ENCODE peak calls at places on chromosomes 4 and X, in six cellular contexts. R, L, Y, V, P and F are unnamed samples.
A peak's percentile ranks its signal among the peaks of the same experiment; 100 is the strongest.

GRCh38 chr4:27861381-27861787 is 1000.7 kb downstream of the STIM2 start:
- DNase-seq in Y (peak; percentile 29), P (peak; percentile 25), V (no peak), L (no peak), R (no peak), F (no peak)

GRCh38 chrX:153638436-153639176 is 8.4 kb upstream of the DUSP9 start:
- DNase-seq in L (no peak), V (no peak), Y (no peak), R (no peak), P (no peak), F (no peak)

GRCh38 chr4:2417765-2418651 is at the start of gene ZFYVE28:
- DNase-seq in P (no peak), R (no peak), V (no peak), Y (peak; percentile 55), L (peak; percentile 57), F (no peak)

GRCh38 chr4:96162631-96163030 is 322.7 kb downstream of the PDHA2 start:
- DNase-seq in Y (no peak), P (no peak), V (no peak), L (no peak), R (no peak), F (no peak)

GRCh38 chr4:151029537-151029936 is 14.5 kb upstream of the LRBA start:
- DNase-seq in R (no peak), P (no peak), Y (no peak), V (no peak), L (peak; percentile 65), F (no peak)

GRCh38 chr4:139530833-139531427 is 25.1 kb downstream of the SETD7 start:
- DNase-seq in V (no peak), R (no peak), Y (peak; percentile 50), L (peak; percentile 70), P (peak; percentile 35), F (no peak)

GRCh38 chr4:148589182-148589581 is 147.0 kb upstream of the NR3C2 start:
- DNase-seq in V (no peak), R (no peak), P (no peak), Y (no peak), L (no peak), F (no peak)

GRCh38 chrX:18877472-18877871 is 106.4 kb downstream of the PHKA2 start:
- DNase-seq in L (no peak), Y (no peak), P (peak; percentile 69), R (no peak), V (no peak), F (no peak)

GRCh38 chr4:153976954-153977353 is 188.1 kb upstream of the SFRP2 start:
- DNase-seq in L (no peak), P (no peak), V (no peak), R (no peak), Y (no peak), F (no peak)

GRCh38 chrX:12011075-12011474 is 127.2 kb upstream of the FRMPD4 start:
- DNase-seq in P (no peak), L (no peak), V (no peak), Y (peak; percentile 36), R (no peak), F (no peak)

GRCh38 chrX:3145716-3146115 is 104.4 kb downstream of the ARSF start:
- DNase-seq in P (no peak), L (no peak), R (no peak), Y (no peak), V (no peak), F (no peak)

GRCh38 chr4:10960386-10960785 is 275.8 kb upstream of the CLNK start:
- DNase-seq in V (no peak), R (no peak), L (no peak), Y (no peak), P (no peak), F (no peak)

GRCh38 chrX:64850371-64851082 is 125.7 kb downstream of the ZC4H2 start:
- DNase-seq in L (no peak), Y (no peak), V (no peak), P (no peak), R (no peak), F (no peak)

GRCh38 chrX:16867947-16868346 is 2.2 kb downstream of the RBBP7 start:
- DNase-seq in V (no peak), R (no peak), Y (no peak), P (peak; percentile 38), L (no peak), F (no peak)

GRCh38 chr4:173866289-173866688 is 336.3 kb upstream of the HAND2 start:
- DNase-seq in Y (no peak), P (no peak), R (no peak), L (no peak), V (no peak), F (no peak)

GRCh38 chrX:155056877-155057792 is 13.8 kb downstream of the CMC4 start:
- DNase-seq in Y (peak; percentile 82), P (peak; percentile 43), R (no peak), V (peak; percentile 24), L (peak; percentile 82), F (peak; percentile 51)

GRCh38 chrX:73851014-73852009 is 288.3 kb downstream of the CHIC1 start:
- DNase-seq in P (no peak), Y (no peak), L (peak; percentile 87), V (peak; percentile 90), R (no peak), F (peak; percentile 88)

GRCh38 chrX:73847991-73848390 is 285.0 kb downstream of the CHIC1 start:
- DNase-seq in Y (no peak), P (no peak), R (no peak), V (no peak), L (no peak), F (no peak)

GRCh38 chrX:73850124-73851013 is 287.4 kb downstream of the CHIC1 start:
- DNase-seq in Y (peak; percentile 53), P (peak; percentile 1), L (peak; percentile 46), V (peak; percentile 62), R (no peak), F (peak; percentile 33)

GRCh38 chrX:73852022-73852421 is 289.0 kb downstream of the CHIC1 start:
- DNase-seq in Y (no peak), L (no peak), V (no peak), P (no peak), R (no peak), F (no peak)

GRCh38 chrX:73849054-73849453 is 286.1 kb downstream of the CHIC1 start:
- DNase-seq in R (no peak), P (no peak), Y (no peak), V (no peak), L (no peak), F (no peak)
- H3K27ac ChIP-seq in R (no peak overlapping the region), P (no peak overlapping the region), Y (no peak overlapping the region), V (no peak overlapping the region), L (no peak overlapping the region), F (no peak overlapping the region)

GRCh38 chr4:33054161-33054560 is 2334.0 kb downstream of the PCDH7 start:
- DNase-seq in R (no peak), Y (no peak), V (no peak), P (no peak), L (no peak), F (no peak)

GRCh38 chr4:33052241-33052640 is 2332.1 kb downstream of the PCDH7 start:
- DNase-seq in R (no peak), Y (no peak), L (no peak), V (no peak), P (no peak), F (no peak)

DNA sequence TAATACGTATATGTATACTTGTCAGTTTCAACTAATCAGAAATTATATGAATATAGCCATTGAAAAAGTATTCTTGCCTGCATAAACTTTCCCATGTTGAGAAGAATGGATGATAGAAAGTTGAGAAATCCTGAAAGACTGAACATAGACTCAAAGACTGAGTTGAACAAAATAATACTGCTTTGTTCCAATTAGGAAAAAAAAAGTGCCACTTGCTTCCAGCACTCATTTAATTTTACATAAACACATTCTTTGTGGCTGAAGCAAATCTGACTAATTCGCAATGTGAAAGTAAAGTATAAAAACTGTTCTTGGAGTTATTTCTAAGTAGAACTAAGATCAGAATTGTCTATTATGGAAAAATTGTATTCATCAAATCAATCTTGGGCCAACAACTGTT is 2334.5 kb downstream of the PCDH7 start:
- DNase-seq in P (no peak), L (no peak), V (no peak), Y (no peak), R (no peak), F (no peak)
- TF ChIP-seq REST in P (no peak), L (no peak), V (no peak), Y (no peak), R (no peak), F (no peak)

GRCh38 chr4:118850813-118851173 is 14.9 kb upstream of the SEC24D start:
- DNase-seq in Y (no peak), L (no peak), V (no peak), R (no peak), P (no peak), F (no peak)
- H3K27ac ChIP-seq in Y (no peak overlapping the region), L (no peak overlapping the region), V (peak overlapping the region; percentile 34), R (no peak overlapping the region), P (no peak overlapping the region), F (no peak overlapping the region)

GRCh38 chrX:40300286-40300890 is 202.6 kb upstream of the BCOR start:
- DNase-seq in L (no peak), V (no peak), P (peak; percentile 3), Y (no peak), R (no peak), F (no peak)
- TF ChIP-seq REST in L (no peak), V (no peak), P (no peak), Y (no peak), R (no peak), F (no peak)

GRCh38 chrX:139932077-139932900 is 564 bp downstream of the ATP11C start:
- DNase-seq in V (no peak), L (peak; percentile 81), R (no peak), P (no peak), Y (peak; percentile 10), F (no peak)
- H3K27ac ChIP-seq in V (peak overlapping the region; percentile 83), L (peak overlapping the region; percentile 95), R (peak overlapping the region; percentile 76), P (peak overlapping the region; percentile 93), Y (peak overlapping the region; percentile 88), F (peak overlapping the region; percentile 94)

GRCh38 chr4:107666134-107666533 is 53.9 kb downstream of the PAPSS1 start:
- DNase-seq in V (no peak), L (no peak), Y (peak; percentile 5), R (no peak), P (peak; percentile 10), F (no peak)
- TF ChIP-seq REST in V (no peak), L (no peak), Y (no peak), R (no peak), P (no peak), F (no peak)

GRCh38 chr4:36278789-36279188 is 2.6 kb upstream of the DTHD1 start:
- DNase-seq in P (no peak), Y (no peak), V (no peak), R (no peak), L (no peak), F (no peak)
- H3K27ac ChIP-seq in P (no peak overlapping the region), Y (no peak overlapping the region), V (no peak overlapping the region), R (no peak overlapping the region), L (no peak overlapping the region), F (no peak overlapping the region)

GRCh38 chr4:108060686-108061321 is 71.1 kb downstream of the HADH start:
- DNase-seq in P (no peak), R (no peak), L (no peak), V (no peak), Y (no peak), F (no peak)
- TF ChIP-seq REST in P (no peak), R (no peak), L (no peak), V (no peak), Y (no peak), F (no peak)